ENCODE peak calls at places on chromosomes 2 and 18, in five cellular contexts. J is K562, R is GM12878, I is HCT116, N is H1. X is an unnamed sample.
A peak's percentile ranks its signal among the peaks of the same experiment; 100 is the strongest.

GRCh38 chr18:57542801-57543427 is 43.6 kb downstream of the FECH start:
- DNase-seq in J (no peak), R (no peak), I (no peak), N (no peak), X (no peak)

GRCh38 chr2:3223080-3223923 is 154.3 kb downstream of the EIPR1 start:
- DNase-seq in J (no peak), R (peak; percentile 91), I (no peak), N (no peak), X (no peak)

GRCh38 chr2:219645631-219646527 is 18.4 kb downstream of the SLC4A3 start:
- DNase-seq in J (no peak), R (no peak), I (peak; percentile 65), N (no peak), X (peak; percentile 56)

GRCh38 chr2:46539327-46540276 is 60.2 kb downstream of the TMEM247 start:
- DNase-seq in J (no peak), R (no peak), I (no peak), N (no peak), X (no peak)

GRCh38 chr18:9719421-9719981 is 11.4 kb downstream of the RAB31 start:
- DNase-seq in J (no peak), R (no peak), I (peak; percentile 80), N (no peak), X (no peak)

GRCh38 chr2:211879323-211879722 is 659.3 kb downstream of the ERBB4 start:
- DNase-seq in J (no peak), R (no peak), I (peak; percentile 2), N (no peak), X (no peak)

GRCh38 chr2:178891265-178891958 is 84.2 kb upstream of the TTN start:
- DNase-seq in J (peak; percentile 43), R (peak; percentile 33), I (peak; percentile 59), N (peak; percentile 27), X (peak; percentile 80)

GRCh38 chr2:120444691-120445240 is 98.8 kb downstream of the INHBB start:
- DNase-seq in J (no peak), R (no peak), I (no peak), N (no peak), X (no peak)

GRCh38 chr2:218892693-218893348 is 12.2 kb downstream of the WNT10A start:
- DNase-seq in J (peak; percentile 51), R (peak; percentile 80), I (peak; percentile 56), N (no peak), X (no peak)

GRCh38 chr18:23627325-23627724 is 35.4 kb downstream of the ANKRD29 start:
- DNase-seq in J (no peak), R (no peak), I (peak; percentile 64), N (no peak), X (no peak)

GRCh38 chr2:152676461-152676860 is 40.8 kb downstream of the PRPF40A start:
- DNase-seq in J (no peak), R (no peak), I (no peak), N (no peak), X (no peak)
- H3K36me3 ChIP-seq in J (peaks cover 97% of the 10 kb centered on the region), R (peaks cover 36% of the 10 kb centered on the region), I (peaks cover 60% of the 10 kb centered on the region), N (peaks cover 80% of the 10 kb centered on the region), X (peaks cover 89% of the 10 kb centered on the region)

DNA sequence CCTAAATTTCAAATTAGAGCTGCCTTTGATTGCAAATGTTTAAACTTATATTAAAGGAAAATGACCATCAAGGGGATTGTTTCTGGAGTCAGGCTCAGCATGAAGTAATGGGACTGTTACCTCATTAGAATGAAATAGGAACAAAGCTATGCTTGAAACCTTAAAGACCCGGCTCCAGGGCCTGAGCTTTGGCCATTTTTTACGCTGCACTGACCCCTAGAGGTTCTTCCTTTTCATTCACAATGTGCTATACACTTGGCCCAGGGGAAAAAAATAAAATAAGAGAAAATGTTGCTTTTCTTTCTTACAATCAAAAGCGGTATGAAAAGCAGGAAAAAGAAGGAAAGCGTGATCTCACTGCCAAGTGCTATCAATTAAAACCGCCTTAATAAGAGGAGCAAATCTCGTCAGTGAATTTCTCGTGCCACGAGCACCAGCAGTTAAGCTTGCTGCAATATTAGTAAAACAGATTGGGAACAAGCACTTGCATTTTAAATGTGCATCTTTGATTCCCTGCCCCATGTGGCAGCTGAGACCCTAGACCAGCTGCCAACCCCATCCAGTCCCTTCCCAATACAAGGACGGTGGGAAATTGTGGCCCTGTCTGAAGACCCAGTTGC is 96.6 kb downstream of the MBD2 start:
- DNase-seq in J (peak; percentile 32), R (no peak), I (peak; percentile 35), N (no peak), X (peak; percentile 43)
- TF ChIP-seq ZNF274 in J (no peak), R (no peak), I (no peak), N (no peak), X (no peak)

GRCh38 chr2:159201321-159202063 is 85.0 kb downstream of the WDSUB1 start:
- DNase-seq in J (no peak), R (peak; percentile 42), I (no peak), N (no peak), X (no peak)
- H3K36me3 ChIP-seq in J (no peaks in the 10 kb centered on the region), R (no peaks in the 10 kb centered on the region), I (peaks cover 4% of the 10 kb centered on the region), N (no peaks in the 10 kb centered on the region), X (peaks cover 41% of the 10 kb centered on the region)

GRCh38 chr2:232941400-232941799 is 71.3 kb downstream of the SNORC start:
- DNase-seq in J (no peak), R (no peak), I (no peak), N (no peak), X (no peak)
- TF ChIP-seq ZNF274 in J (no peak), R (no peak), I (no peak), N (no peak), X (no peak)

DNA sequence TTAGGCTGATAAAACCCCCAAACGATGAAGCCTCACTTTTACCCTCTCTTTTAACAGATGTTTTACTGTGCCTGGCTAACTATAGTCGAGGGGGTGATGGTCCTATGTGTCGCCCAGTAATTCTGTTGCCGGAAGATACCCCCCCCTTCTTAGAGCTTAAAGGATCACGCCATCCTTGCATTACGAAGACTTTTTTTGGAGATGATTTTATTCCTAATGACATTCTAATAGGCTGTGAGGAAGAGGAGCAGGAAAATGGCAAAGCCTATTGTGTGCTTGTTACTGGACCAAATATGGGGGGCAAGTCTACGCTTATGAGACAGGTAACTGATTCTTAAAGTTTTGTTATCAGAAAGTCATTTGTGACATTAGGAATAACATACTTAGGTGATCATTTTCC is 20.4 kb downstream of the MSH6 start:
- DNase-seq in J (no peak), R (no peak), I (no peak), N (no peak), X (no peak)
- H3K36me3 ChIP-seq in J (peaks cover 100% of the 10 kb centered on the region), R (peaks cover 62% of the 10 kb centered on the region), I (peaks cover 85% of the 10 kb centered on the region), N (peaks cover 96% of the 10 kb centered on the region), X (peaks cover 96% of the 10 kb centered on the region)

GRCh38 chr2:195819276-195819675 is 162.2 kb downstream of the SLC39A10 start:
- DNase-seq in J (no peak), R (no peak), I (no peak), N (no peak), X (no peak)

GRCh38 chr2:195820867-195821565 is 164.0 kb downstream of the SLC39A10 start:
- DNase-seq in J (no peak), R (no peak), I (no peak), N (no peak), X (no peak)

GRCh38 chr2:195821566-195821932 is 164.5 kb downstream of the SLC39A10 start:
- DNase-seq in J (no peak), R (no peak), I (no peak), N (no peak), X (no peak)

GRCh38 chr2:195818521-195818920 is 161.5 kb downstream of the SLC39A10 start:
- DNase-seq in J (no peak), R (no peak), I (no peak), N (no peak), X (no peak)

GRCh38 chr2:195820373-195820772 is 163.3 kb downstream of the SLC39A10 start:
- DNase-seq in J (no peak), R (no peak), I (peak; percentile 4), N (no peak), X (no peak)
- TF ChIP-seq ZNF274 in J (no peak), R (no peak), I (no peak), N (no peak), X (no peak)

GRCh38 chr2:11767779-11768178 is 21.3 kb downstream of the LPIN1 start:
- DNase-seq in J (peak; percentile 11), R (no peak), I (no peak), N (no peak), X (no peak)
- H3K36me3 ChIP-seq in J (peaks cover 82% of the 10 kb centered on the region), R (peaks cover 11% of the 10 kb centered on the region), I (peaks cover 2% of the 10 kb centered on the region), N (peaks cover 9% of the 10 kb centered on the region), X (peaks cover 25% of the 10 kb centered on the region)

DNA sequence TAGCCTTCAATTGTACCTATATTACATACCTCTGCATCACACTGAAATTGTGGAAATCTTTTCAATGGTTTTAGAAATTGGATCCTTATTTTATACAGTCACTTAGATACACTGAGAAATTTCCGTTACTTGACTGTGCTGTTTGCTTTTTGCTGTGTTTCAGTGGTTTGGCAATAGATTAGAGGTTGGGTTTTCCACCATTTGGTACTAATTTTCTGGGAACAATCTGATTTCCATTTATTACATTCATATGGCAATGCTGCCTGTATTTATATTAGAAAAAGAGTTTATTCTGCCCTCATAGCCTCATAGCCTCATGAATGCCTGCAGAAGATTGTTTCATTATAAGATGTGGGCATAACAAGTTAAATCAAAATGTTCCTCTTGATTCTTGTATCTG is 285.0 kb downstream of the GULP1 start:
- DNase-seq in J (no peak), R (no peak), I (no peak), N (no peak), X (no peak)
- TF ChIP-seq ZNF274 in J (no peak), R (no peak), I (no peak), N (no peak), X (no peak)

GRCh38 chr2:101883860-101884259 is 107.9 kb upstream of the IL1R2 start:
- DNase-seq in J (peak; percentile 34), R (no peak), I (peak; percentile 8), N (no peak), X (no peak)
- H3K36me3 ChIP-seq in J (peaks cover 49% of the 10 kb centered on the region), R (no peaks in the 10 kb centered on the region), I (peaks cover 3% of the 10 kb centered on the region), N (peaks cover 43% of the 10 kb centered on the region), X (peaks cover 68% of the 10 kb centered on the region)

X was measured in NT2/D1.